ENCODE peak calls at places on chromosome 3, in four cellular contexts. One of them, this sample, is unnamed.

GRCh38 chr3:39096775-39097174 is 10.7 kb downstream of the GORASP1 start:
- DNase-seq in WTC11: no peak
- DNase-seq in K562: no peak
- DNase-seq in GM12878: no peak
- DNase-seq in this sample: peak; percentile 67

GRCh38 chr3:158200973-158201372 is 91.1 kb downstream of the RSRC1 start:
- DNase-seq in WTC11: no peak
- DNase-seq in K562: no peak
- DNase-seq in GM12878: no peak
- DNase-seq in this sample: no peak

GRCh38 chr3:74845086-74845485 is 230.6 kb upstream of the CNTN3 start:
- DNase-seq in WTC11: no peak
- DNase-seq in K562: no peak
- DNase-seq in GM12878: no peak
- DNase-seq in this sample: no peak

GRCh38 chr3:8822141-8822540 is 52.7 kb upstream of the OXTR start:
- DNase-seq in WTC11: no peak
- DNase-seq in K562: no peak
- DNase-seq in GM12878: no peak
- DNase-seq in this sample: no peak

GRCh38 chr3:175826759-175827158 is 967.6 kb downstream of the NAALADL2 start:
- DNase-seq in WTC11: no peak
- DNase-seq in K562: no peak
- DNase-seq in GM12878: no peak
- DNase-seq in this sample: no peak

GRCh38 chr3:77348244-77348855 is 308.5 kb downstream of the ROBO2 start:
- DNase-seq in WTC11: peak; percentile 54
- DNase-seq in K562: no peak
- DNase-seq in GM12878: no peak
- DNase-seq in this sample: peak; percentile 9

GRCh38 chr3:24004171-24004938 is 59.3 kb downstream of the NR1D2 start:
- DNase-seq in WTC11: no peak
- DNase-seq in K562: no peak
- DNase-seq in GM12878: peak; percentile 26
- DNase-seq in this sample: no peak

GRCh38 chr3:65181397-65181871 is 493.6 kb upstream of the ADAMTS9 start:
- DNase-seq in WTC11: no peak
- DNase-seq in K562: no peak
- DNase-seq in GM12878: no peak
- DNase-seq in this sample: no peak

GRCh38 chr3:108131105-108131794 is 40.4 kb upstream of the CD47 start:
- DNase-seq in WTC11: no peak
- DNase-seq in K562: no peak
- DNase-seq in GM12878: no peak
- DNase-seq in this sample: no peak

GRCh38 chr3:134085034-134085775 is 55.5 kb upstream of the SLCO2A1 start:
- DNase-seq in WTC11: no peak
- DNase-seq in K562: no peak
- DNase-seq in GM12878: no peak
- DNase-seq in this sample: no peak

GRCh38 chr3:143329567-143330164 is 210.1 kb downstream of the CHST2 start:
- DNase-seq in WTC11: no peak
- DNase-seq in K562: no peak
- DNase-seq in GM12878: no peak
- DNase-seq in this sample: peak; percentile 3

GRCh38 chr3:4898454-4899313 is 80.6 kb upstream of the BHLHE40 start:
- DNase-seq in WTC11: no peak
- DNase-seq in K562: peak; percentile 57
- DNase-seq in GM12878: peak; percentile 53
- DNase-seq in this sample: no peak

GRCh38 chr3:72887723-72888545 is at the start of gene GXYLT2:
- DNase-seq in WTC11: peak; percentile 72
- DNase-seq in K562: peak; percentile 63
- DNase-seq in GM12878: no peak
- DNase-seq in this sample: peak; percentile 48

GRCh38 chr3:45564172-45564571 is 30.4 kb upstream of the LIMD1 start:
- DNase-seq in WTC11: no peak
- DNase-seq in K562: no peak
- DNase-seq in GM12878: no peak
- DNase-seq in this sample: no peak
- TF ChIP-seq NR2C2 in WTC11: no peak
- TF ChIP-seq NR2C2 in K562: no peak
- TF ChIP-seq NR2C2 in GM12878: no peak
- TF ChIP-seq NR2C2 in this sample: no peak

GRCh38 chr3:46542801-46543201 is 23.3 kb downstream of the LRRC2 start:
- DNase-seq in WTC11: no peak
- DNase-seq in K562: no peak
- DNase-seq in GM12878: no peak
- DNase-seq in this sample: no peak
- TF ChIP-seq NR2C2 in WTC11: no peak
- TF ChIP-seq NR2C2 in K562: no peak
- TF ChIP-seq NR2C2 in GM12878: no peak
- TF ChIP-seq NR2C2 in this sample: no peak

GRCh38 chr3:119586707-119587317 is 7.5 kb downstream of the ADPRH start:
- DNase-seq in WTC11: no peak
- DNase-seq in K562: no peak
- DNase-seq in GM12878: no peak
- DNase-seq in this sample: no peak
- TF ChIP-seq NR2C2 in WTC11: no peak
- TF ChIP-seq NR2C2 in K562: no peak
- TF ChIP-seq NR2C2 in GM12878: no peak
- TF ChIP-seq NR2C2 in this sample: no peak

GRCh38 chr3:99683876-99684275 is 45.5 kb downstream of the COL8A1 start:
- DNase-seq in WTC11: no peak
- DNase-seq in K562: no peak
- DNase-seq in GM12878: no peak
- DNase-seq in this sample: no peak

GRCh38 chr3:99683465-99683864 is 45.1 kb downstream of the COL8A1 start:
- DNase-seq in WTC11: no peak
- DNase-seq in K562: no peak
- DNase-seq in GM12878: no peak
- DNase-seq in this sample: no peak

GRCh38 chr3:99681976-99682375 is 43.6 kb downstream of the COL8A1 start:
- DNase-seq in WTC11: no peak
- DNase-seq in K562: no peak
- DNase-seq in GM12878: no peak
- DNase-seq in this sample: no peak

GRCh38 chr3:99678926-99679325 is 40.5 kb downstream of the COL8A1 start:
- DNase-seq in WTC11: no peak
- DNase-seq in K562: no peak
- DNase-seq in GM12878: no peak
- DNase-seq in this sample: no peak

GRCh38 chr3:99681512-99681911 is 43.1 kb downstream of the COL8A1 start:
- DNase-seq in WTC11: no peak
- DNase-seq in K562: no peak
- DNase-seq in GM12878: peak; percentile 9
- DNase-seq in this sample: no peak
- TF ChIP-seq NR2C2 in WTC11: no peak
- TF ChIP-seq NR2C2 in K562: no peak
- TF ChIP-seq NR2C2 in GM12878: no peak
- TF ChIP-seq NR2C2 in this sample: no peak

GRCh38 chr3:170809975-170810357 is 60.0 kb downstream of the RPL22L1 start:
- DNase-seq in WTC11: no peak
- DNase-seq in K562: no peak
- DNase-seq in GM12878: no peak
- DNase-seq in this sample: no peak

GRCh38 chr3:170806676-170807075 is 63.3 kb downstream of the RPL22L1 start:
- DNase-seq in WTC11: no peak
- DNase-seq in K562: no peak
- DNase-seq in GM12878: no peak
- DNase-seq in this sample: no peak

GRCh38 chr3:170809021-170809974 is 60.7 kb downstream of the RPL22L1 start:
- DNase-seq in WTC11: peak; percentile 47
- DNase-seq in K562: peak; percentile 62
- DNase-seq in GM12878: no peak
- DNase-seq in this sample: peak; percentile 30

GRCh38 chr3:170806141-170806540 is 63.9 kb downstream of the RPL22L1 start:
- DNase-seq in WTC11: no peak
- DNase-seq in K562: no peak
- DNase-seq in GM12878: no peak
- DNase-seq in this sample: no peak

DNA sequence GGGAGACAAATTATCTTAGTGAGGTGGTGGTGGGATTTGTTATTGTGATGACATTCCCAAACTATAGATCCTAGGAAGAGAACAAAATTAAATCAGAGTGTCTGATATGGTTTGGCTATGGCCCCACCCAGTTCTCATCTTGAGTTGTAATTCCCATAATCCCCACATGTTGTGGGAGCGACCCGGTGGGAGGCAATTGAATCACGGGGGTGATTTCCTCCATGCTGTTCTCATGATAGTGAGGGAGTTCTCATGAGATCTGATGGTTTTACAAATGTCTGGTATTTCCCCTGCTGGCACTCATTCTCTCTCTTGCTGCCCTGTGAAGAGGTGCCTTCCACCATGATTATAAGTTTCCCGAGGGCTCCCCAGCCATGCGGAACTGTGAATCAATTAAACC is 62.0 kb downstream of the RPL22L1 start:
- DNase-seq in WTC11: no peak
- DNase-seq in K562: no peak
- DNase-seq in GM12878: no peak
- DNase-seq in this sample: no peak
- TF ChIP-seq NR2C2 in WTC11: no peak
- TF ChIP-seq NR2C2 in K562: no peak
- TF ChIP-seq NR2C2 in GM12878: no peak
- TF ChIP-seq NR2C2 in this sample: no peak

GRCh38 chr3:188389711-188390346 is 235.9 kb downstream of the LPP start:
- DNase-seq in WTC11: no peak
- DNase-seq in K562: no peak
- DNase-seq in GM12878: no peak
- DNase-seq in this sample: no peak
- TF ChIP-seq NR2C2 in WTC11: no peak
- TF ChIP-seq NR2C2 in K562: no peak
- TF ChIP-seq NR2C2 in GM12878: no peak
- TF ChIP-seq NR2C2 in this sample: no peak

GRCh38 chr3:105878061-105878460 is 9.2 kb upstream of the CBLB start:
- DNase-seq in WTC11: no peak
- DNase-seq in K562: no peak
- DNase-seq in GM12878: no peak
- DNase-seq in this sample: no peak

GRCh38 chr3:105877625-105877913 is 8.8 kb upstream of the CBLB start:
- DNase-seq in WTC11: no peak
- DNase-seq in K562: no peak
- DNase-seq in GM12878: no peak
- DNase-seq in this sample: no peak

GRCh38 chr3:105880681-105881290 is 12.0 kb upstream of the CBLB start:
- DNase-seq in WTC11: no peak
- DNase-seq in K562: no peak
- DNase-seq in GM12878: no peak
- DNase-seq in this sample: no peak

DNA sequence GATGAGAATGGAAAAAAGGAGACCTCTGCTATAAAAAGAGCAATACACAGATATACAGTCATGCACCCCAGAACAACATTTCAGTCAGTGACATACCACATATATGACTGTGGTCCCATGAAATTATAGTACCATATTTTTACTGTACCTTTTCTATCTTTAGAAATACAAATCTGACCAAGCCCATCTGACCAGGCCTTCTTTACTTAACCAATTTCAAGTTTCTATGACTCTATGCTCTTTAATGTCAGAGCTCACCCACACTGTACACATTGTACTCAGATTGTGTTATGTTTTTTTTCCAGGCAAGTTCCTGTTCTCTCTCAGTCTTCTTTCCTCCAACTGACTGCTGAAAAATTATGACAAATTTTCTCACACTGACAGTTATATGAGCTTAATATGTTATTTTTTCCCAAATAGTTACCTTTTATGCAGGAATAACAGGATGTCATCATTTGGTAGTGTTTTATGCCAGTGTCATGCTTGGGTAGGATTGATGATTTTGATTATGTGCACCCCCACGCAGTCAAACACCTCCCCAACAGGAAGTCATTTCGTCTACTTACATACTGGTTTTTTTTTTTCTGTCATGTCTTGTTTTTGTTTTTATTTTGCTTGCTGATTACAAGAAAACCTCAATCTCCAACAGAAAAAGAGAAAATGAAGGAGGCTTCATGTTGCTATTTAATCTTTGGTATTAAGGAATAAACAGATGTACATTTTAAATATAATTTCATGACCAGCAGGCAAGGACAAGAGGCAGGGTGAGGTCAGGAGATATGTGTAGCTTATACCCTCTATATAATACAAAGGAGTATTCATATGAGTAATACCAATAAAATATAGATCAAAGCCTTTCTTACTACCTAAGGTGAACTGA is 8.2 kb upstream of the CBLB start:
- DNase-seq in WTC11: no peak
- DNase-seq in K562: no peak
- DNase-seq in GM12878: no peak
- DNase-seq in this sample: no peak
- TF ChIP-seq NR2C2 in WTC11: no peak
- TF ChIP-seq NR2C2 in K562: no peak
- TF ChIP-seq NR2C2 in GM12878: no peak
- TF ChIP-seq NR2C2 in this sample: no peak

This sample was measured in HepG2.